ENCODE peak calls at places on chromosome 18, in nine cellular contexts. G, J, T, Z, Y, P, A, X and M are unnamed samples.

GRCh38 chr18:60873708-60874107 is 459.5 kb upstream of the CDH20 start:
- DNase-seq in G (no peak), J (no peak), T (no peak), Z (no peak), Y (no peak), P (no peak), A (no peak), X (peak), M (no peak)

GRCh38 chr18:77095356-77096030 is 37.1 kb downstream of the MBP start:
- DNase-seq in G (no peak), J (peak), T (no peak), Z (no peak), Y (no peak), P (no peak), A (no peak), X (no peak), M (no peak)

GRCh38 chr18:23963443-23964185 is 50.9 kb upstream of the TTC39C start:
- DNase-seq in G (no peak), J (no peak), T (no peak), Z (no peak), Y (peak), P (no peak), A (no peak), X (no peak), M (no peak)

GRCh38 chr18:47870605-47871004 is 59.9 kb downstream of the SMAD2 start:
- DNase-seq in G (no peak), J (peak), T (no peak), Z (no peak), Y (no peak), P (no peak), A (no peak), X (no peak), M (no peak)

GRCh38 chr18:80245781-80246655 is 1.3 kb downstream of the PARD6G start:
- DNase-seq in G (no peak), J (no peak), T (no peak), Z (no peak), Y (no peak), P (no peak), A (no peak), X (no peak), M (no peak)

GRCh38 chr18:49563130-49563540 is 1.3 kb downstream of the LIPG start:
- DNase-seq in G (no peak), J (peak), T (no peak), Z (no peak), Y (peak), P (no peak), A (no peak), X (no peak), M (peak)

GRCh38 chr18:6672909-6673308 is 56.6 kb upstream of the ARHGAP28 start:
- DNase-seq in G (no peak), J (no peak), T (no peak), Z (no peak), Y (no peak), P (no peak), A (no peak), X (no peak), M (peak)

GRCh38 chr18:21686282-21687105 is 18.1 kb downstream of the ABHD3 start:
- DNase-seq in G (no peak), J (no peak), T (no peak), Z (no peak), Y (no peak), P (no peak), A (no peak), X (no peak), M (no peak)

GRCh38 chr18:6614952-6615351 is 114.6 kb upstream of the ARHGAP28 start:
- DNase-seq in G (no peak), J (no peak), T (no peak), Z (no peak), Y (peak), P (no peak), A (no peak), X (no peak), M (no peak)

GRCh38 chr18:62790836-62791772 is 75.8 kb downstream of the PHLPP1 start:
- DNase-seq in G (no peak), J (no peak), T (no peak), Z (peak), Y (no peak), P (no peak), A (no peak), X (peak), M (no peak)

GRCh38 chr18:23671564-23671963 is 8.9 kb upstream of the ANKRD29 start:
- DNase-seq in G (no peak), J (peak), T (no peak), Z (no peak), Y (no peak), P (no peak), A (no peak), X (no peak), M (no peak)

GRCh38 chr18:46942646-46943045 is 25.2 kb downstream of the KATNAL2 start:
- DNase-seq in G (no peak), J (no peak), T (no peak), Z (no peak), Y (no peak), P (no peak), A (no peak), X (no peak), M (no peak)

GRCh38 chr18:3595282-3596273 is 145.6 kb downstream of the TGIF1 start:
- DNase-seq in G (peak), J (peak), T (peak), Z (peak), Y (peak), P (no peak), A (no peak), X (peak), M (peak)